ENCODE peak calls at places on chromosomes 7 and 10, in seven cellular contexts. A is small intestine; R is stimulated activated CD8-positive, alpha-beta memory T cell treated with anti-CD3 and anti-CD28 coated beads, Interleukin-4, amount 100 ng/mL, for 48 hours; D is Ammon's horn; H is left ventricle myocardium inferior; Q is kidney glomerular epithelial cell; M is GM12865. F is an unnamed sample.

GRCh38 chr7:36784991-36785940 is 61.0 kb upstream of the AOAH start:
- DNase-seq in A (peak), R (peak), D (peak), H (peak), Q (no peak), M (peak), F (peak)

GRCh38 chr10:4812952-4813351 is 13.1 kb upstream of the AKR1E2 start:
- DNase-seq in A (no peak), R (no peak), D (no peak), H (no peak), Q (peak), M (no peak), F (peak)

GRCh38 chr10:100774223-100774622 is 28.8 kb downstream of the PAX2 start:
- DNase-seq in A (no peak), R (no peak), D (no peak), H (no peak), Q (no peak), M (no peak), F (no peak)

GRCh38 chr10:113534428-113534827 is 18.4 kb upstream of the HABP2 start:
- DNase-seq in A (no peak), R (no peak), D (no peak), H (no peak), Q (no peak), M (no peak), F (peak)

GRCh38 chr7:79823246-79823951 is 311.2 kb upstream of the GNAI1 start:
- DNase-seq in A (no peak), R (no peak), D (no peak), H (no peak), Q (no peak), M (no peak), F (no peak)

GRCh38 chr10:88386878-88387773 is 196.0 kb downstream of the RNLS start:
- DNase-seq in A (peak), R (no peak), D (peak), H (no peak), Q (peak), M (peak), F (peak)

GRCh38 chr7:86647340-86648094 is 3.8 kb downstream of the GRM3 start:
- DNase-seq in A (no peak), R (no peak), D (peak), H (no peak), Q (no peak), M (no peak), F (no peak)

GRCh38 chr10:10630281-10630680 is 387.4 kb upstream of the CELF2 start:
- DNase-seq in A (no peak), R (no peak), D (no peak), H (no peak), Q (no peak), M (no peak), F (no peak)

GRCh38 chr7:155941688-155942087 is 129.4 kb upstream of the SHH start:
- DNase-seq in A (no peak), R (no peak), D (no peak), H (no peak), Q (no peak), M (no peak), F (no peak)

GRCh38 chr10:29105516-29106215 is 183.2 kb upstream of the LYZL1 start:
- DNase-seq in A (no peak), R (no peak), D (no peak), H (no peak), Q (peak), M (no peak), F (peak)

GRCh38 chr7:155669717-155670505 is 25.4 kb downstream of the RBM33 start:
- DNase-seq in A (no peak), R (no peak), D (peak), H (no peak), Q (no peak), M (no peak), F (no peak)